ENCODE peak calls at places on chromosomes 6 and 20, in ten cellular contexts. K is left ventricle myocardium inferior; J is breast epithelium; E is heart right ventricle; A is lung; U is neural progenitor cell; Q is left lung; O is kidney; G is hepatocyte; I is CD8-positive, alpha-beta memory T cell. Z is an unnamed sample.
A peak's percentile ranks its signal among the peaks of the same experiment; 100 is the strongest.

GRCh38 chr6:52304917-52305316 is 20.4 kb upstream of the MCM3 start:
- DNase-seq in O (no peak), I (no peak), Q (no peak), U (peak; percentile 34), J (no peak), G (peak; percentile 28), K (no peak), E (no peak), A (no peak), Z (no peak)

GRCh38 chr20:2751868-2752630 is 48.4 kb downstream of the CPXM1 start:
- DNase-seq in G (peak; percentile 70), I (peak; percentile 53), U (peak; percentile 59), Q (peak; percentile 83), J (no peak), A (no peak), E (no peak), O (peak; percentile 83), K (no peak), Z (no peak)

GRCh38 chr6:56863366-56863765 is 91.5 kb upstream of the BEND6 start:
- DNase-seq in Q (no peak), U (no peak), G (peak; percentile 33), O (no peak), I (no peak), J (no peak), E (no peak), K (no peak), A (no peak), Z (no peak)

GRCh38 chr20:51462566-51463276 is 79.8 kb downstream of the NFATC2 start:
- DNase-seq in G (peak; percentile 52), Q (no peak), J (peak; percentile 29), O (peak; percentile 93), I (no peak), K (peak; percentile 86), A (peak; percentile 57), E (peak; percentile 84), U (no peak), Z (peak; percentile 63)

GRCh38 chr6:145749632-145750031 is 14.3 kb upstream of the EPM2A start:
- DNase-seq in E (no peak), Q (no peak), I (no peak), O (no peak), G (peak; percentile 48), J (no peak), K (no peak), A (no peak), U (no peak), Z (no peak)

GRCh38 chr6:24504274-24504641 is 9.5 kb downstream of the ALDH5A1 start:
- DNase-seq in A (no peak), O (no peak), K (no peak), I (no peak), J (no peak), Q (no peak), E (no peak), U (no peak), G (no peak), Z (no peak)

GRCh38 chr6:7173843-7174503 is 66.2 kb downstream of the RREB1 start:
- DNase-seq in O (no peak), U (peak; percentile 58), A (no peak), I (no peak), G (no peak), J (no peak), E (peak; percentile 60), Q (no peak), K (no peak), Z (no peak)

GRCh38 chr20:36532388-36532787 is 8.9 kb upstream of the MYL9 start:
- DNase-seq in I (no peak), E (no peak), O (no peak), K (no peak), U (no peak), Q (no peak), A (no peak), J (no peak), G (no peak), Z (no peak)

GRCh38 chr20:57708694-57709673 is 831 bp downstream of the PMEPA1 start:
- DNase-seq in J (no peak), E (peak; percentile 41), U (peak; percentile 37), Q (no peak), A (no peak), K (peak; percentile 43), G (peak; percentile 56), I (peak; percentile 37), O (peak; percentile 81), Z (no peak)

GRCh38 chr6:85390105-85390728 is 59.7 kb upstream of the NT5E start:
- DNase-seq in I (no peak), A (no peak), J (no peak), G (peak; percentile 58), O (no peak), U (no peak), Q (no peak), K (no peak), E (no peak), Z (no peak)

GRCh38 chr20:33686984-33687366 is 790 bp upstream of the E2F1 start:
- DNase-seq in E (no peak), K (no peak), U (no peak), G (no peak), O (no peak), I (no peak), J (no peak), Q (no peak), A (no peak), Z (no peak)

GRCh38 chr20:33685328-33686007 is 717 bp downstream of the E2F1 start:
- DNase-seq in K (no peak), A (no peak), U (peak; percentile 63), G (peak; percentile 74), O (no peak), J (no peak), E (no peak), Q (peak; percentile 85), I (no peak), Z (no peak)

GRCh38 chr20:33686008-33686983 is at the start of gene E2F1:
- DNase-seq in G (peak; percentile 99), K (peak; percentile 97), Q (peak; percentile 99), E (peak; percentile 95), O (peak; percentile 98), A (peak; percentile 95), I (peak; percentile 91), U (peak; percentile 99), J (peak; percentile 94), Z (peak; percentile 92)

GRCh38 chr20:33687370-33687915 is 1.3 kb upstream of the E2F1 start:
- DNase-seq in J (no peak), A (no peak), E (no peak), K (no peak), Q (no peak), I (no peak), O (no peak), U (no peak), G (peak; percentile 18), Z (no peak)

GRCh38 chr20:33684533-33685327 is 1.5 kb downstream of the E2F1 start:
- DNase-seq in A (no peak), E (no peak), O (no peak), U (peak; percentile 84), I (no peak), J (no peak), G (no peak), K (no peak), Q (no peak), Z (no peak)
- H3K27ac ChIP-seq in A (no peak overlapping the region), E (no peak overlapping the region), O (no peak overlapping the region), U (peak overlapping the region; percentile 61), I (peak overlapping the region; percentile 43), J (no peak overlapping the region), G (peak overlapping the region; percentile 14), K (no peak overlapping the region), Q (peak overlapping the region; percentile 3), Z (no peak overlapping the region)

GRCh38 chr6:169212897-169213813 is 40.5 kb downstream of the THBS2 start:
- DNase-seq in I (peak; percentile 92), A (peak; percentile 92), K (peak; percentile 93), J (peak; percentile 69), Q (peak; percentile 96), G (peak; percentile 94), E (peak; percentile 92), U (peak; percentile 91), O (peak; percentile 97), Z (peak; percentile 84)
- H3K27ac ChIP-seq in I (peak overlapping the region; percentile 6), A (peak overlapping the region; percentile 69), K (peak overlapping the region; percentile 89), J (peak overlapping the region; percentile 87), Q (peak overlapping the region; percentile 77), G (peak overlapping the region; percentile 68), E (peak overlapping the region; percentile 83), U (no peak overlapping the region), O (peak overlapping the region; percentile 81), Z (peak overlapping the region; percentile 72)

DNA sequence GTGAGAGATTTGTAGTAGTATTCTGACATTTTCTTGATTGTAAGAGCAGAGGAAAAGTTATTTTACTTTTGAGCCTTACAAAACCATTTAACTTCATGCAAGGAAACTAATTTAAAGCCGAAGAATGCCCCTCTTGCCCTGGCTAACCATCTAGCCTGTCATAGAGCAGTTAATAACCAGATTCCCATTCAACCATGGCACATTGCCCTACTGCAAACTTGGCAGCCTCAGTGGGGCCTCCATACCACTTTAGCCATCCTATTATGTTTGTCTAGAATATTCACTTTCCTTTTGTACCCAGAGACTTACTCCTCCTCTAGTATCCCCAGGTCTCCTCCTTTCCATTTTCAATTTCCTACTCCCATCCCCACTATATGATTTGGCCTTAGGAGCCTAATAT is 230.9 kb downstream of the TBC1D7 start:
- DNase-seq in E (peak; percentile 44), A (no peak), G (no peak), O (no peak), J (no peak), K (no peak), Q (no peak), I (no peak), U (no peak), Z (no peak)
- H3K27ac ChIP-seq in E (peak overlapping the region; percentile 15), A (peak overlapping the region; percentile 17), G (no peak overlapping the region), O (no peak overlapping the region), J (no peak overlapping the region), K (peak overlapping the region; percentile 54), Q (no peak overlapping the region), I (no peak overlapping the region), U (no peak overlapping the region), Z (no peak overlapping the region)

GRCh38 chr6:17980329-17980728 is 7.1 kb downstream of the KIF13A start:
- DNase-seq in K (no peak), U (no peak), Q (no peak), E (no peak), A (no peak), I (no peak), J (no peak), O (no peak), G (no peak), Z (no peak)
- H3K27ac ChIP-seq in K (peak overlapping the region; percentile 62), U (no peak overlapping the region), Q (no peak overlapping the region), E (peak overlapping the region; percentile 45), A (no peak overlapping the region), I (no peak overlapping the region), J (no peak overlapping the region), O (no peak overlapping the region), G (no peak overlapping the region), Z (no peak overlapping the region)

Z was measured in caudate nucleus.